ENCODE peak calls at places on chromosome 16, in eight cellular contexts. K is A549, I is WERI-Rb-1, J is heart right ventricle, G is uterus, S is tibial artery, F is IMR-90, N is PC-3. Y is an unnamed sample.

GRCh38 chr16:27154573-27155521 is 48.5 kb upstream of the KDM8 start:
- DNase-seq in K (peak), I (peak), J (peak), G (peak), S (peak), F (peak), N (peak), Y (peak)

GRCh38 chr16:82629441-82630027 is 2.8 kb downstream of the CDH13 start:
- DNase-seq in K (no peak), I (no peak), J (no peak), G (peak), S (no peak), F (peak), N (peak), Y (peak)

GRCh38 chr16:67244387-67245188 is 2.7 kb downstream of the FHOD1 start:
- DNase-seq in K (peak), I (no peak), J (peak), G (peak), S (peak), F (peak), N (peak), Y (peak)

GRCh38 chr16:19860146-19861030 is 24.3 kb downstream of the GPRC5B start:
- DNase-seq in K (no peak), I (no peak), J (no peak), G (no peak), S (no peak), F (peak), N (peak), Y (peak)

GRCh38 chr16:27444470-27444869 is 42.5 kb downstream of the IL21R start:
- DNase-seq in K (no peak), I (no peak), J (no peak), G (no peak), S (peak), F (no peak), N (no peak), Y (no peak)

GRCh38 chr16:65684230-65684629 is 562.4 kb upstream of the CDH11 start:
- DNase-seq in K (no peak), I (no peak), J (no peak), G (no peak), S (no peak), F (no peak), N (no peak), Y (no peak)

GRCh38 chr16:79777679-79778078 is 177.1 kb upstream of the MAF start:
- DNase-seq in K (no peak), I (no peak), J (no peak), G (no peak), S (no peak), F (no peak), N (no peak), Y (no peak)

GRCh38 chr16:1293921-1294656 is 15.3 kb upstream of the UBE2I start:
- DNase-seq in K (no peak), I (no peak), J (no peak), G (no peak), S (no peak), F (no peak), N (no peak), Y (no peak)

GRCh38 chr16:67529639-67530012 is 997 bp downstream of the RIPOR1 start:
- DNase-seq in K (no peak), I (no peak), J (no peak), G (no peak), S (no peak), F (no peak), N (no peak), Y (no peak)

GRCh38 chr16:27272076-27272475 is 3.5 kb upstream of the NSMCE1 start:
- DNase-seq in K (no peak), I (no peak), J (no peak), G (no peak), S (no peak), F (no peak), N (no peak), Y (no peak)

GRCh38 chr16:11417487-11417886 is 72.2 kb downstream of the RMI2 start:
- DNase-seq in K (no peak), I (no peak), J (peak), G (no peak), S (no peak), F (no peak), N (no peak), Y (no peak)

GRCh38 chr16:89720859-89721643 is at the start of the genes VPS9D1 and ZNF276:
- DNase-seq in K (peak), I (peak), J (peak), G (peak), S (peak), F (peak), N (peak), Y (peak)

GRCh38 chr16:61549332-61549731 is 486.9 kb downstream of the CDH8 start:
- DNase-seq in K (no peak), I (no peak), J (no peak), G (no peak), S (no peak), F (no peak), N (no peak), Y (no peak)

GRCh38 chr16:78005881-78006280 is 16.5 kb upstream of the CLEC3A start:
- DNase-seq in K (peak), I (peak), J (no peak), G (no peak), S (no peak), F (no peak), N (no peak), Y (no peak)

GRCh38 chr16:89737341-89738071 is 16.2 kb downstream of the ZNF276 start:
- DNase-seq in K (no peak), I (no peak), J (no peak), G (no peak), S (no peak), F (no peak), N (no peak), Y (no peak)

GRCh38 chr16:77300232-77300631 is 101.0 kb downstream of the SYCE1L start:
- DNase-seq in K (no peak), I (no peak), J (no peak), G (no peak), S (no peak), F (no peak), N (peak), Y (no peak)

GRCh38 chr16:47311738-47312505 is 148.9 kb downstream of the ITFG1 start:
- DNase-seq in K (no peak), I (no peak), J (no peak), G (no peak), S (no peak), F (peak), N (peak), Y (peak)

GRCh38 chr16:13708361-13708760 is 211.6 kb upstream of the ERCC4 start:
- DNase-seq in K (no peak), I (no peak), J (no peak), G (no peak), S (no peak), F (no peak), N (no peak), Y (no peak)

GRCh38 chr16:70653809-70654771 is 7.7 kb downstream of the IL34 start:
- DNase-seq in K (peak), I (peak), J (peak), G (peak), S (peak), F (peak), N (peak), Y (peak)

GRCh38 chr16:70253291-70254094 is 1.8 kb upstream of the EXOSC6 start:
- DNase-seq in K (peak), I (peak), J (no peak), G (no peak), S (no peak), F (peak), N (peak), Y (peak)

GRCh38 chr16:87806608-87807546 is 41.1 kb upstream of the KLHDC4 start:
- DNase-seq in K (peak), I (peak), J (peak), G (no peak), S (no peak), F (peak), N (peak), Y (peak)
- TF ChIP-seq CTCF in K (no peak), I (no peak), J (no peak), G (no peak), S (no peak), F (no peak), N (no peak), Y (no peak)

GRCh38 chr16:51151435-51151950 is 423 bp upstream of the SALL1 start:
- DNase-seq in K (no peak), I (peak), J (peak), G (peak), S (no peak), F (peak), N (no peak), Y (no peak)
- H3K27ac ChIP-seq in K (peak), I (peak), J (no peak), G (peak), S (no peak), F (peak), N (no peak), Y (no peak)

GRCh38 chr16:9901-10665 is 43.3 kb downstream of the POLR3K start:
- DNase-seq in K (no peak), I (peak), J (no peak), G (no peak), S (no peak), F (no peak), N (peak), Y (no peak)
- TF ChIP-seq CTCF in K (no peak), I (no peak), J (no peak), G (no peak), S (no peak), F (no peak), N (no peak), Y (no peak)

GRCh38 chr16:4293181-4293716 is 20.4 kb upstream of the TFAP4 start:
- DNase-seq in K (no peak), I (peak), J (no peak), G (no peak), S (no peak), F (no peak), N (no peak), Y (no peak)
- H3K27ac ChIP-seq in K (peak), I (peak), J (peak), G (peak), S (peak), F (peak), N (no peak), Y (peak)

DNA sequence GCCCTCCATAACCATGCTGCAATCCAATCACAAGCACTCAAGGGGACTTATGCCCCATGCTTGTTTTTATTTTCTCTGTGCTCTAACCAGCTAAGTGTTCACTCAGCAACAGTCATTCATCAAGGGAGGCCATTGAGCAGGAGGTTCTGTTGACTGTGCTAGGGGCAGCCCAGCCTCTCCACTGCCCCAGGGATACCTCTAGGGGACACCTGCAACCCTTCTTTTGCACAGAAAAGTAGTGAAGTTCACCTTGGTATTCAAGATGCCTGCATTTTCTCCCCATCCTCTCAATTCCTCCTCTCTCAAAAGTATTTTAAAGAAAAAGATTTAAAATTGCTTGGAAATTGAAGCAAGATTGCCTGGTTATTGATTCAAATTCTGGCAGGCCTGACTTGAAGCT is 124.7 kb upstream of the GNAO1 start:
- DNase-seq in K (no peak), I (no peak), J (no peak), G (no peak), S (no peak), F (no peak), N (no peak), Y (no peak)
- TF ChIP-seq CTCF in K (no peak), I (no peak), J (no peak), G (no peak), S (no peak), F (no peak), N (no peak), Y (no peak)

GRCh38 chr16:84883301-84883700 is 63.5 kb downstream of the CRISPLD2 start:
- DNase-seq in K (no peak), I (no peak), J (no peak), G (peak), S (no peak), F (no peak), N (no peak), Y (no peak)

GRCh38 chr16:84879569-84880487 is 60.0 kb downstream of the CRISPLD2 start:
- DNase-seq in K (peak), I (no peak), J (no peak), G (no peak), S (no peak), F (no peak), N (peak), Y (peak)

GRCh38 chr16:84878770-84879169 is 59.0 kb downstream of the CRISPLD2 start:
- DNase-seq in K (no peak), I (no peak), J (no peak), G (no peak), S (no peak), F (no peak), N (no peak), Y (no peak)

GRCh38 chr16:84884311-84885023 is 64.7 kb downstream of the CRISPLD2 start:
- DNase-seq in K (no peak), I (no peak), J (peak), G (no peak), S (no peak), F (no peak), N (peak), Y (no peak)

DNA sequence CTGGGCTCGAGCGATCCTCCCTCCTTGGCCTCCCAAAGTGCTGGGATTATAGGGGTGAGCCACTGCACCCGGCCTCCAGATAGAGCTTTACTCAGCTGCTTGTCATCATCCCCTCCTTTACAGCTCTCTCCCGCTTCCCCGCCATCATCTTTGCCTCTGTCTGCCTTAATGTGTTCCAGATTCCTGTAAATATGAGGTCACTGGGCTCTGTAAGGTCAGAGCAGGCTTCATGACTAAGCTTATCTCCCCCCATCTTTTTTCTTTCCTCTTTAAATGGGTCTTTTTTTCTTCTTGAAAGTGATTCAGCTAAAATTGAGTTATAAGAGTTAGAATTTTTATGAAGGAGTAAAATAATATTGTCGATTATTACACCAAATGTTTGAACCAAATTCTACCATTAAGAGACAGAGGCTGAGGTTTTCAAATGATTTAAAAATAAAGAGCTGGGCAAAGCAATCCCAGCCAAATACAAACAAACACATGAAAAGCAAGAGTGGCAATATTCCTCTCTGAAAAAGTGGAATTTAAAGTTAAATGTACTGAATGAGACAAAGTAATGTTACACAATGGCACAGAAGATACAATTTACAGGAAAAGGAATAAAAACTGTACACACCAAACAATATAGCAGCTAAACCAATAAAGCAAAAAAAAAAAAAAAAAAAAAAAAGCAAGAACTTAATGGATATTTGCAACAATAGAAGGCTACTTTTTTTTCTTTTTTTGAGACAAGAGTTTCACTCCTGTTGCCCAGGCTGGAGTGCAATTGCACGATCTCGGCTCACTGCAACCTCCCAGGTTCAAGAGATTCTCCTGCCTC is 62.1 kb downstream of the CRISPLD2 start:
- DNase-seq in K (peak), I (no peak), J (no peak), G (peak), S (no peak), F (peak), N (no peak), Y (peak)
- H3K27ac ChIP-seq in K (peak), I (no peak), J (no peak), G (peak), S (no peak), F (peak), N (no peak), Y (no peak)